ENCODE peak calls at places on chromosomes 11 and 22, in five cellular contexts. G is midbrain; V is stimulated activated CD4-positive, alpha-beta T cell treated with anti-CD3 and anti-CD28 coated beads, TNF-alpha, amount 100 ng/mL, for 24 hours; I is left lung; X is GM04503. H is an unnamed sample.

GRCh38 chr11:106468091-106468490 is 390.6 kb downstream of the AASDHPPT start:
- DNase-seq in G (no peak), V (no peak), I (no peak), X (no peak), H (no peak)

GRCh38 chr11:118634435-118635236 is 27.2 kb downstream of the PHLDB1 start:
- DNase-seq in G (peak), V (no peak), I (peak), X (no peak), H (peak)

GRCh38 chr11:32466279-32466915 is 31.1 kb upstream of the WT1 start:
- DNase-seq in G (no peak), V (no peak), I (no peak), X (no peak), H (no peak)

GRCh38 chr11:129530154-129530895 is 154.7 kb downstream of the BARX2 start:
- DNase-seq in G (peak), V (no peak), I (no peak), X (no peak), H (no peak)

GRCh38 chr22:36486619-36487384 is 5.4 kb upstream of the TXN2 start:
- DNase-seq in G (no peak), V (no peak), I (no peak), X (no peak), H (no peak)

GRCh38 chr11:68684385-68685356 is at the start of gene GAL:
- DNase-seq in G (no peak), V (no peak), I (no peak), X (no peak), H (no peak)

GRCh38 chr22:43186272-43187170 is at the start of gene TTLL12:
- DNase-seq in G (peak), V (peak), I (peak), X (no peak), H (no peak)

GRCh38 chr11:8273281-8273680 is 9.6 kb upstream of the LMO1 start:
- DNase-seq in G (no peak), V (no peak), I (no peak), X (no peak), H (no peak)